ENCODE peak calls at places on chromosome 21, in ten cellular contexts. D is SJSA1, U is thoracic aorta, M is cardiac muscle cell, G is heart left ventricle, Z is endothelial cell of umbilical vein, N is mesenchymal stem cell, T is PC-3, B is OCI-LY7, I is mucosa of descending colon. Y is an unnamed sample. For H3K4me1 and H3K36me3, the result is how much of the 10 kb centered on the place peaks cover.

GRCh38 chr21:33691945-33692594 is 49.8 kb downstream of the ITSN1 start:
- DNase-seq in D (no peak), U (no peak), M (no peak), G (no peak), Z (no peak), N (no peak), T (no peak), B (no peak), I (no peak), Y (no peak)

GRCh38 chr21:45959779-45960390 is 21.7 kb upstream of the COL6A1 start:
- DNase-seq in D (no peak), U (no peak), M (no peak), G (peak), Z (no peak), N (no peak), T (no peak), B (no peak), I (no peak), Y (no peak)

GRCh38 chr21:34242973-34243372 is 120.8 kb upstream of the KCNE2 start:
- DNase-seq in D (no peak), U (no peak), M (no peak), G (no peak), Z (no peak), N (no peak), T (no peak), B (no peak), I (no peak), Y (no peak)

GRCh38 chr21:34073032-34073748 is at the start of the genes MRPS6 and SLC5A3:
- DNase-seq in D (peak), U (peak), M (peak), G (peak), Z (peak), N (peak), T (peak), B (peak), I (peak), Y (peak)

GRCh38 chr21:46124926-46125845 is 27.3 kb downstream of the COL6A2 start:
- DNase-seq in D (no peak), U (no peak), M (no peak), G (peak), Z (no peak), N (no peak), T (no peak), B (no peak), I (peak), Y (no peak)

GRCh38 chr21:38927776-38928175 is 122.0 kb downstream of the ETS2 start:
- DNase-seq in D (no peak), U (no peak), M (no peak), G (no peak), Z (no peak), N (no peak), T (no peak), B (no peak), I (no peak), Y (no peak)

GRCh38 chr21:27244796-27245195 is 277.9 kb upstream of the ADAMTS5 start:
- DNase-seq in D (no peak), U (no peak), M (peak), G (no peak), Z (no peak), N (no peak), T (no peak), B (no peak), I (no peak), Y (no peak)

GRCh38 chr21:39441502-39442475 is 3.8 kb downstream of the LCA5L start:
- DNase-seq in D (peak), U (no peak), M (peak), G (no peak), Z (peak), N (peak), T (peak), B (peak), I (no peak), Y (peak)

GRCh38 chr21:37682908-37683307 is 233.3 kb downstream of the KCNJ6 start:
- DNase-seq in D (no peak), U (no peak), M (peak), G (no peak), Z (no peak), N (no peak), T (no peak), B (no peak), I (no peak), Y (no peak)

GRCh38 chr21:41373769-41374168 is 11.9 kb downstream of the MX2 start:
- DNase-seq in D (no peak), U (no peak), M (no peak), G (no peak), Z (no peak), N (no peak), T (no peak), B (no peak), I (no peak), Y (no peak)
- H3K4me1 ChIP-seq in D (under half), U (under half), M (under half), G (under half), Z (under half), N (under half), T (under half), B (under half), I (under half), Y (under half)

DNA sequence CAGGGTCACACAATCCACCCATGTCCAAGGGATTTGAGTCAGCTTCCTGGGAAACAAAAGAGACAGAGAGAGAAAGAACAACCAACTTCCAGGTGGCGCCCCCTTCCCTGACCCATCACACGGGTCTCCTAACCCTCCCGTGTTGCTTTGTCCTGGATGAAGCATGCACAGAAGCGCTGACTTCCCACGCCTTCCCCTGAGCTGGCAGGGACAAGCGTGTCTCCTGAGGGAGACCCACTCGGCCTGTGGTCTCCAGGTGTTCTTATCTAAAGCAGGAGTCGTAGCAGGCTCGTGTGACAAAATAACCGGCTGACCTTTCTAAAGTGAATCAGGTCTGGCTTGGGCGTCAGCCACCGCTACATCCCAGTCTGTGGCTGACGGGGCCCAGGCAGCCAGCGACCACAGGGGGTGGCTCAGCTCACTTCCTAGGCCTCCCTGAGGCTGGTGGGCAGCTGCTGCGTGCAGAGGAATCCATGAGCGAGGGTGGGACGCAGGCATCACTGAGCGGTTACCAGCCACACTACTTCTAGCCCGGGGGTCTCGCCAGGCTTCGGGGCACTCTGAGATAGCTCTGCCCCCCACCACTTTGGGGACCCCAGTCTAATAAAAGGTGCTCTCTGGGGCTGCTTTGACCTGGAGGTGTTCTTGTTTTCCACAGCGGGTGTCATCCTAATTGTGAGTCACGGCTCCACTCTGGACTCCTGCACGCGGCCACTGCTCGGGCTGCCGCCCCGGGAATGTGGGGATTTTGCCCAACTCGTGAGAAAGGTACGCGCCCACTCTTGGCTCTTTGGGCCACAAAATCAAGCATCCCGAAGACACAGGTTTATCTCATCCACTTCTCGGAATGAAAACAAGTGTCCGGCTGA is 40.4 kb downstream of the UBASH3A start:
- DNase-seq in D (no peak), U (no peak), M (no peak), G (no peak), Z (no peak), N (no peak), T (no peak), B (no peak), I (peak), Y (no peak)
- H3K36me3 ChIP-seq in D (under half), U (under half), M (under half), G (under half), Z (under half), N (under half), T (under half), B (under half), I (under half), Y (under half)

GRCh38 chr21:29297483-29298347 is 1.0 kb upstream of the BACH1 start:
- DNase-seq in D (no peak), U (no peak), M (no peak), G (no peak), Z (no peak), N (no peak), T (no peak), B (no peak), I (no peak), Y (no peak)
- H3K4me1 ChIP-seq in D (under half), U (under half), M (under half), G (under half), Z (under half), N (under half), T (under half), B (under half), I (under half), Y (under half)

GRCh38 chr21:41746744-41747006 is 20.2 kb downstream of the RIPK4 start:
- DNase-seq in D (no peak), U (no peak), M (no peak), G (no peak), Z (no peak), N (no peak), T (no peak), B (no peak), I (peak), Y (no peak)
- H3K36me3 ChIP-seq in D (under half), U (under half), M (under half), G (under half), Z (under half), N (half or more), T (half or more), B (under half), I (under half), Y (under half)